ENCODE peak calls at places on chromosome 9, in ten cellular contexts. One of them, this sample, is unnamed.

GRCh38 chr9:71446499-71447411 is 321.6 kb downstream of the CEMIP2 start:
- DNase-seq in Peyer's patch: no peak
- DNase-seq in IMR-90: peak
- DNase-seq in AG04449: no peak
- DNase-seq in choroid plexus epithelial cell: peak
- DNase-seq in AG10803: peak
- DNase-seq in heart right ventricle: peak
- DNase-seq in fibroblast of mammary gland: peak
- DNase-seq in cardiac muscle cell: peak
- DNase-seq in fibroblast of the aortic adventitia: peak
- DNase-seq in this sample: no peak

GRCh38 chr9:83444110-83444509 is 94.1 kb downstream of the FRMD3 start:
- DNase-seq in Peyer's patch: no peak
- DNase-seq in IMR-90: no peak
- DNase-seq in AG04449: no peak
- DNase-seq in choroid plexus epithelial cell: no peak
- DNase-seq in AG10803: peak
- DNase-seq in heart right ventricle: peak
- DNase-seq in fibroblast of mammary gland: peak
- DNase-seq in cardiac muscle cell: no peak
- DNase-seq in fibroblast of the aortic adventitia: peak
- DNase-seq in this sample: no peak

GRCh38 chr9:36163049-36163839 is 5.9 kb upstream of the CCIN start:
- DNase-seq in Peyer's patch: no peak
- DNase-seq in IMR-90: peak
- DNase-seq in AG04449: no peak
- DNase-seq in choroid plexus epithelial cell: peak
- DNase-seq in AG10803: peak
- DNase-seq in heart right ventricle: peak
- DNase-seq in fibroblast of mammary gland: peak
- DNase-seq in cardiac muscle cell: peak
- DNase-seq in fibroblast of the aortic adventitia: peak
- DNase-seq in this sample: no peak

GRCh38 chr9:6552033-6552737 is 93.3 kb downstream of the GLDC start:
- DNase-seq in Peyer's patch: no peak
- DNase-seq in IMR-90: peak
- DNase-seq in AG04449: no peak
- DNase-seq in choroid plexus epithelial cell: peak
- DNase-seq in AG10803: peak
- DNase-seq in heart right ventricle: no peak
- DNase-seq in fibroblast of mammary gland: peak
- DNase-seq in cardiac muscle cell: no peak
- DNase-seq in fibroblast of the aortic adventitia: peak
- DNase-seq in this sample: no peak

GRCh38 chr9:90099262-90099982 is 494.6 kb downstream of the GADD45G start:
- DNase-seq in Peyer's patch: no peak
- DNase-seq in IMR-90: peak
- DNase-seq in AG04449: no peak
- DNase-seq in choroid plexus epithelial cell: peak
- DNase-seq in AG10803: peak
- DNase-seq in heart right ventricle: no peak
- DNase-seq in fibroblast of mammary gland: peak
- DNase-seq in cardiac muscle cell: peak
- DNase-seq in fibroblast of the aortic adventitia: peak
- DNase-seq in this sample: no peak

GRCh38 chr9:116939605-116940004 is 252.5 kb downstream of the TRIM32 start:
- DNase-seq in Peyer's patch: no peak
- DNase-seq in IMR-90: peak
- DNase-seq in AG04449: no peak
- DNase-seq in choroid plexus epithelial cell: no peak
- DNase-seq in AG10803: no peak
- DNase-seq in heart right ventricle: no peak
- DNase-seq in fibroblast of mammary gland: no peak
- DNase-seq in cardiac muscle cell: no peak
- DNase-seq in fibroblast of the aortic adventitia: peak
- DNase-seq in this sample: no peak

GRCh38 chr9:132136151-132136892 is 25.5 kb upstream of the NTNG2 start:
- DNase-seq in Peyer's patch: no peak
- DNase-seq in IMR-90: no peak
- DNase-seq in AG04449: no peak
- DNase-seq in choroid plexus epithelial cell: no peak
- DNase-seq in AG10803: no peak
- DNase-seq in heart right ventricle: no peak
- DNase-seq in fibroblast of mammary gland: no peak
- DNase-seq in cardiac muscle cell: no peak
- DNase-seq in fibroblast of the aortic adventitia: no peak
- DNase-seq in this sample: no peak

GRCh38 chr9:98275159-98275558 is 19.7 kb upstream of the TBC1D2 start:
- DNase-seq in Peyer's patch: no peak
- DNase-seq in IMR-90: no peak
- DNase-seq in AG04449: no peak
- DNase-seq in choroid plexus epithelial cell: no peak
- DNase-seq in AG10803: no peak
- DNase-seq in heart right ventricle: no peak
- DNase-seq in fibroblast of mammary gland: no peak
- DNase-seq in cardiac muscle cell: no peak
- DNase-seq in fibroblast of the aortic adventitia: no peak
- DNase-seq in this sample: no peak

GRCh38 chr9:96193356-96193755 is 108.6 kb downstream of the HSD17B3 start:
- DNase-seq in Peyer's patch: no peak
- DNase-seq in IMR-90: no peak
- DNase-seq in AG04449: no peak
- DNase-seq in choroid plexus epithelial cell: no peak
- DNase-seq in AG10803: no peak
- DNase-seq in heart right ventricle: no peak
- DNase-seq in fibroblast of mammary gland: no peak
- DNase-seq in cardiac muscle cell: no peak
- DNase-seq in fibroblast of the aortic adventitia: no peak
- DNase-seq in this sample: no peak

GRCh38 chr9:91606255-91606995 is 182.8 kb upstream of the NFIL3 start:
- DNase-seq in Peyer's patch: no peak
- DNase-seq in IMR-90: no peak
- DNase-seq in AG04449: no peak
- DNase-seq in choroid plexus epithelial cell: no peak
- DNase-seq in AG10803: no peak
- DNase-seq in heart right ventricle: no peak
- DNase-seq in fibroblast of mammary gland: no peak
- DNase-seq in cardiac muscle cell: no peak
- DNase-seq in fibroblast of the aortic adventitia: no peak
- DNase-seq in this sample: no peak

GRCh38 chr9:127032256-127032655 is 90.2 kb downstream of the ANGPTL2 start:
- DNase-seq in Peyer's patch: no peak
- DNase-seq in IMR-90: no peak
- DNase-seq in AG04449: no peak
- DNase-seq in choroid plexus epithelial cell: no peak
- DNase-seq in AG10803: no peak
- DNase-seq in heart right ventricle: no peak
- DNase-seq in fibroblast of mammary gland: no peak
- DNase-seq in cardiac muscle cell: no peak
- DNase-seq in fibroblast of the aortic adventitia: no peak
- DNase-seq in this sample: no peak

GRCh38 chr9:130129425-130130061 is 42.7 kb upstream of the NCS1 start:
- DNase-seq in Peyer's patch: no peak
- DNase-seq in IMR-90: peak
- DNase-seq in AG04449: no peak
- DNase-seq in choroid plexus epithelial cell: peak
- DNase-seq in AG10803: no peak
- DNase-seq in heart right ventricle: no peak
- DNase-seq in fibroblast of mammary gland: no peak
- DNase-seq in cardiac muscle cell: no peak
- DNase-seq in fibroblast of the aortic adventitia: no peak
- DNase-seq in this sample: no peak

GRCh38 chr9:136619742-136620440 is 42.8 kb upstream of the EGFL7 start:
- DNase-seq in Peyer's patch: peak
- DNase-seq in IMR-90: peak
- DNase-seq in AG04449: no peak
- DNase-seq in choroid plexus epithelial cell: peak
- DNase-seq in AG10803: no peak
- DNase-seq in heart right ventricle: no peak
- DNase-seq in fibroblast of mammary gland: no peak
- DNase-seq in cardiac muscle cell: no peak
- DNase-seq in fibroblast of the aortic adventitia: no peak
- DNase-seq in this sample: no peak

GRCh38 chr9:18317896-18318295 is 156.1 kb upstream of the ADAMTSL1 start:
- DNase-seq in Peyer's patch: no peak
- DNase-seq in IMR-90: peak
- DNase-seq in AG04449: no peak
- DNase-seq in choroid plexus epithelial cell: peak
- DNase-seq in AG10803: no peak
- DNase-seq in heart right ventricle: no peak
- DNase-seq in fibroblast of mammary gland: peak
- DNase-seq in cardiac muscle cell: no peak
- DNase-seq in fibroblast of the aortic adventitia: no peak
- DNase-seq in this sample: no peak
- TF ChIP-seq CTCF in Peyer's patch: no peak
- TF ChIP-seq CTCF in IMR-90: no peak
- TF ChIP-seq CTCF in AG04449: no peak
- TF ChIP-seq CTCF in choroid plexus epithelial cell: no peak
- TF ChIP-seq CTCF in AG10803: no peak
- TF ChIP-seq CTCF in heart right ventricle: no peak
- TF ChIP-seq CTCF in fibroblast of mammary gland: no peak
- TF ChIP-seq CTCF in cardiac muscle cell: no peak
- TF ChIP-seq CTCF in fibroblast of the aortic adventitia: no peak
- TF ChIP-seq CTCF in this sample: no peak

GRCh38 chr9:121316378-121316777 is 48.4 kb downstream of the GSN start:
- DNase-seq in Peyer's patch: no peak
- DNase-seq in IMR-90: no peak
- DNase-seq in AG04449: no peak
- DNase-seq in choroid plexus epithelial cell: no peak
- DNase-seq in AG10803: no peak
- DNase-seq in heart right ventricle: no peak
- DNase-seq in fibroblast of mammary gland: no peak
- DNase-seq in cardiac muscle cell: no peak
- DNase-seq in fibroblast of the aortic adventitia: no peak
- DNase-seq in this sample: no peak
- H3K4me3 ChIP-seq in Peyer's patch: no peak
- H3K4me3 ChIP-seq in IMR-90: no peak
- H3K4me3 ChIP-seq in AG04449: no peak
- H3K4me3 ChIP-seq in choroid plexus epithelial cell: no peak
- H3K4me3 ChIP-seq in AG10803: no peak
- H3K4me3 ChIP-seq in heart right ventricle: no peak
- H3K4me3 ChIP-seq in fibroblast of mammary gland: no peak
- H3K4me3 ChIP-seq in cardiac muscle cell: no peak
- H3K4me3 ChIP-seq in fibroblast of the aortic adventitia: no peak
- H3K4me3 ChIP-seq in this sample: no peak

DNA sequence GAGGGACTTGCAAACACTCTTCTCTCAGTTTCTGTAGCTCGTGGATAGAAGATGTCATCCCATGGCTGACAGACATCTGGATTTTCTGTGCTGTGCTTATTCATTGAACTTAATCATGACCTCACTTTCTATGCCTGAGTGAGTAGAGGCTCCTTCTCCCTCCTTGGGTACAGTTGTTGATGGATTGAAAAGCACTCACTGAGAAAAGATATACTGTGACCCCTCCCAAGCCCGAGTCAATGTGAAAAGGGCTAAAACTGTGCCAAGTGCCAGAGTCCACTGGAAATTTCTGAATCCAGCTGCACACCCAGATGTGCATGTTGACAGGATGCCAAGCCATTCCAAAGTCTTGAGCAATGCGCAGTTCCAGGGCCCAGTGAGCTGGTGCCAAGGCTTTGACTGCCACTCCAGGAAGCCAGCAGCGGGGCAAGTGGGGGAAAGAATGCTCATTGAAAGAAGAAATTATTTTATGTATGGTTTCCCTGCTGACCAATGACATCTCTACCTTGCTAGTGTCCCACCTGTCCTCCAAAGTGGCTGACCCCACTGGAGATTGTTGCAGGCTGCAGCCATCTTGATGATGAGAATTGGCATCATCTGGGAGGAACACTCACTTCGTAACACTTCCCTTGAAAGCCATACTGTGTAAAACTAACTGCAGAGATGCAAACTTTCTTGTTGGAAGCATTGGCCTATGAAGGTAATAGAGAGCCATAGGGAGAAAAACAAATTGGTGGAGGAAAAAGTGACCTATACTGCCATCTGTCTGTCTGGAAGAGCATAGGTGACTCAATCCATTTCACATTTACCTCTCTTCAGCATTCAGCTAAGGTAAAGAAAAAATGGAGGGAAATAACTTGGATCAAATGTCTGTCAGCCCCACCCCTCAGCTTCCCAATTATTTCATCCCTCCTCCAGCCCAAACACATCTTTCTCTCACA is 473.2 kb downstream of the NTRK2 start:
- DNase-seq in Peyer's patch: no peak
- DNase-seq in IMR-90: no peak
- DNase-seq in AG04449: no peak
- DNase-seq in choroid plexus epithelial cell: no peak
- DNase-seq in AG10803: peak
- DNase-seq in heart right ventricle: no peak
- DNase-seq in fibroblast of mammary gland: peak
- DNase-seq in cardiac muscle cell: peak
- DNase-seq in fibroblast of the aortic adventitia: peak
- DNase-seq in this sample: no peak
- TF ChIP-seq CTCF in Peyer's patch: no peak
- TF ChIP-seq CTCF in IMR-90: no peak
- TF ChIP-seq CTCF in AG04449: peak
- TF ChIP-seq CTCF in choroid plexus epithelial cell: no peak
- TF ChIP-seq CTCF in AG10803: peak
- TF ChIP-seq CTCF in heart right ventricle: no peak
- TF ChIP-seq CTCF in fibroblast of mammary gland: peak
- TF ChIP-seq CTCF in cardiac muscle cell: peak
- TF ChIP-seq CTCF in fibroblast of the aortic adventitia: peak
- TF ChIP-seq CTCF in this sample: peak

DNA sequence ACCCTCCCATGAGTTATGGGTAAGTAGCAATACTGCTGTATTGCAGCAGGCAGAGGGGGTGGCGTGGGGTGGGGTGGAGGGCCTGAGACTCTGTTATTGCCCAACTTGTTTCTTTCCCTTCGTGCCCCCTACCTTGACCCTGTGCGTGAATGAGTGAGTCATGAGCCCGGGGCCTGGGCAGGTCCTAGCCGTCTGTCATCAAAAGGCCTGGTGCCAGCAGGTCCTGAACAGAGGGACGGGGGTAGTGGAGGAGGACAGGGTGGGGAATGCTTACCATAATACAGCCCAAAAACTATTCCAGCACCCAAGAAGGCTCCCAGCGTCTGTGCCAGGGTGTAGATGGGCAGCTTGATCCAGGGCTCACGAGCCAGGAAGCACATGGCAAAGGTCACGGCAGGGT is 4.3 kb downstream of the AQP3 start:
- DNase-seq in Peyer's patch: no peak
- DNase-seq in IMR-90: peak
- DNase-seq in AG04449: no peak
- DNase-seq in choroid plexus epithelial cell: peak
- DNase-seq in AG10803: no peak
- DNase-seq in heart right ventricle: no peak
- DNase-seq in fibroblast of mammary gland: peak
- DNase-seq in cardiac muscle cell: no peak
- DNase-seq in fibroblast of the aortic adventitia: peak
- DNase-seq in this sample: no peak
- H3K4me3 ChIP-seq in Peyer's patch: no peak
- H3K4me3 ChIP-seq in IMR-90: no peak
- H3K4me3 ChIP-seq in AG04449: no peak
- H3K4me3 ChIP-seq in choroid plexus epithelial cell: no peak
- H3K4me3 ChIP-seq in AG10803: no peak
- H3K4me3 ChIP-seq in heart right ventricle: no peak
- H3K4me3 ChIP-seq in fibroblast of mammary gland: no peak
- H3K4me3 ChIP-seq in cardiac muscle cell: no peak
- H3K4me3 ChIP-seq in fibroblast of the aortic adventitia: no peak
- H3K4me3 ChIP-seq in this sample: no peak

GRCh38 chr9:120505186-120505585 is 74.8 kb downstream of the CDK5RAP2 start:
- DNase-seq in Peyer's patch: no peak
- DNase-seq in IMR-90: no peak
- DNase-seq in AG04449: no peak
- DNase-seq in choroid plexus epithelial cell: peak
- DNase-seq in AG10803: peak
- DNase-seq in heart right ventricle: no peak
- DNase-seq in fibroblast of mammary gland: peak
- DNase-seq in cardiac muscle cell: no peak
- DNase-seq in fibroblast of the aortic adventitia: peak
- DNase-seq in this sample: no peak
- TF ChIP-seq CTCF in Peyer's patch: no peak
- TF ChIP-seq CTCF in IMR-90: no peak
- TF ChIP-seq CTCF in AG04449: no peak
- TF ChIP-seq CTCF in choroid plexus epithelial cell: peak
- TF ChIP-seq CTCF in AG10803: peak
- TF ChIP-seq CTCF in heart right ventricle: no peak
- TF ChIP-seq CTCF in fibroblast of mammary gland: peak
- TF ChIP-seq CTCF in cardiac muscle cell: peak
- TF ChIP-seq CTCF in fibroblast of the aortic adventitia: peak
- TF ChIP-seq CTCF in this sample: no peak